ENCODE peak calls at places on chromosomes 13 and 19, in seven cellular contexts. L, P, X, C, Q, K and D are unnamed samples.

GRCh38 chr13:101258071-101258470 is 158.2 kb downstream of the NALCN start:
- DNase-seq in C (peak; percentile 68), P (peak; percentile 4), K (peak; percentile 98), L (no peak), X (peak; percentile 89), Q (no peak), D (peak; percentile 39)

GRCh38 chr19:15934332-15935078 is at the start of gene CYP4F11:
- DNase-seq in P (no peak), C (no peak), L (peak; percentile 86), K (no peak), Q (peak; percentile 71), X (no peak), D (no peak)

GRCh38 chr19:17289489-17289888 is 7.8 kb downstream of the ANKLE1 start:
- DNase-seq in X (peak; percentile 90), Q (peak; percentile 84), K (peak; percentile 88), P (peak; percentile 44), L (peak; percentile 84), C (peak; percentile 86), D (peak; percentile 92)

GRCh38 chr13:113075711-113076110 is 29.9 kb upstream of the F7 start:
- DNase-seq in L (peak; percentile 33), C (no peak), Q (peak; percentile 19), X (no peak), K (no peak), P (no peak), D (no peak)

GRCh38 chr19:34555447-34555846 is 73.9 kb downstream of the WTIP start:
- DNase-seq in K (peak; percentile 25), P (no peak), C (no peak), X (peak; percentile 22), Q (no peak), L (no peak), D (no peak)

GRCh38 chr13:112450567-112451240 is 74.5 kb downstream of the SPACA7 start:
- DNase-seq in C (no peak), P (no peak), L (no peak), Q (no peak), X (no peak), K (no peak), D (no peak)

GRCh38 chr13:79070343-79070974 is 335.6 kb downstream of the RBM26 start:
- DNase-seq in Q (no peak), L (no peak), P (no peak), C (no peak), X (no peak), K (no peak), D (no peak)

GRCh38 chr19:292951-293350 is 1.7 kb upstream of the PLPP2 start:
- DNase-seq in Q (no peak), X (no peak), L (no peak), C (no peak), P (no peak), K (no peak), D (no peak)

GRCh38 chr19:38990949-38991697 is 15.6 kb upstream of the FBXO17 start:
- DNase-seq in L (peak; percentile 56), Q (no peak), C (no peak), P (no peak), X (no peak), K (no peak), D (no peak)

GRCh38 chr13:58907347-58907746 is 1256.4 kb downstream of the DIAPH3 start:
- DNase-seq in L (no peak), K (no peak), P (no peak), Q (no peak), X (peak; percentile 3), C (no peak), D (no peak)

GRCh38 chr19:42370667-42371066 is 19.4 kb downstream of the CNFN start:
- DNase-seq in C (no peak), X (no peak), K (no peak), L (no peak), P (no peak), Q (no peak), D (no peak)

GRCh38 chr13:26457212-26457611 is 100.3 kb upstream of the WASF3 start:
- DNase-seq in X (peak; percentile 9), P (no peak), C (no peak), K (no peak), L (no peak), Q (no peak), D (no peak)

GRCh38 chr19:41324921-41325639 is 15.1 kb downstream of the CCDC97 start:
- DNase-seq in C (no peak), L (peak; percentile 88), K (peak; percentile 81), X (peak; percentile 87), P (no peak), Q (peak; percentile 85), D (no peak)